ENCODE peak calls at places on chromosomes 5 and 9, in four cellular contexts. One of them, this sample, is unnamed.

GRCh38 chr9:17863213-17863883 is 284.5 kb downstream of the SH3GL2 start:
- DNase-seq in K562: no peak
- DNase-seq in HepG2: no peak
- DNase-seq in H1: no peak
- DNase-seq in this sample: no peak

GRCh38 chr9:137030006-137030405 is 1.9 kb downstream of the FUT7 start:
- DNase-seq in K562: no peak
- DNase-seq in HepG2: no peak
- DNase-seq in H1: no peak
- DNase-seq in this sample: no peak

GRCh38 chr5:67028981-67029380 is 167.6 kb downstream of the CD180 start:
- DNase-seq in H1: no peak
- DNase-seq in HepG2: no peak
- DNase-seq in K562: no peak
- DNase-seq in this sample: no peak

GRCh38 chr9:6078382-6079105 is 63.1 kb upstream of the RANBP6 start:
- DNase-seq in HepG2: no peak
- DNase-seq in K562: no peak
- DNase-seq in H1: no peak
- DNase-seq in this sample: no peak

GRCh38 chr9:37061763-37062162 is 27.7 kb upstream of the PAX5 start:
- DNase-seq in HepG2: peak
- DNase-seq in K562: no peak
- DNase-seq in H1: no peak
- DNase-seq in this sample: no peak

GRCh38 chr5:173730610-173731302 is 114.3 kb upstream of the BOD1 start:
- DNase-seq in K562: no peak
- DNase-seq in H1: no peak
- DNase-seq in HepG2: no peak
- DNase-seq in this sample: no peak

GRCh38 chr9:115850548-115851304 is 302.9 kb upstream of the PAPPA start:
- DNase-seq in HepG2: no peak
- DNase-seq in H1: no peak
- DNase-seq in K562: no peak
- DNase-seq in this sample: no peak

GRCh38 chr9:124390812-124391658 is 24.2 kb downstream of the PSMB7 start:
- DNase-seq in K562: peak
- DNase-seq in H1: no peak
- DNase-seq in HepG2: peak
- DNase-seq in this sample: no peak

GRCh38 chr9:20990867-20991266 is 40.6 kb downstream of the HACD4 start:
- DNase-seq in K562: no peak
- DNase-seq in HepG2: no peak
- DNase-seq in H1: no peak
- DNase-seq in this sample: no peak

GRCh38 chr9:72579190-72579589 is 57.8 kb downstream of the TMC1 start:
- DNase-seq in K562: peak
- DNase-seq in HepG2: no peak
- DNase-seq in H1: no peak
- DNase-seq in this sample: peak

GRCh38 chr5:149633671-149634350 is 52.5 kb downstream of the ARHGEF37 start:
- DNase-seq in H1: no peak
- DNase-seq in HepG2: no peak
- DNase-seq in K562: no peak
- DNase-seq in this sample: no peak

GRCh38 chr9:13110766-13111400 is 168.6 kb downstream of the MPDZ start:
- DNase-seq in H1: no peak
- DNase-seq in K562: no peak
- DNase-seq in HepG2: no peak
- DNase-seq in this sample: no peak

GRCh38 chr5:62695274-62695673 is 116.7 kb downstream of the LRRC70 start:
- DNase-seq in H1: no peak
- DNase-seq in K562: no peak
- DNase-seq in HepG2: no peak
- DNase-seq in this sample: no peak

GRCh38 chr5:18433336-18433735 is 799.1 kb downstream of the TAF11L14 start:
- DNase-seq in HepG2: no peak
- DNase-seq in H1: no peak
- DNase-seq in K562: no peak
- DNase-seq in this sample: no peak

GRCh38 chr9:136090768-136091581 is 4.1 kb downstream of the NACC2 start:
- DNase-seq in H1: no peak
- DNase-seq in HepG2: no peak
- DNase-seq in K562: no peak
- DNase-seq in this sample: no peak

GRCh38 chr9:109192732-109193361 is 25.8 kb upstream of the FRRS1L start:
- DNase-seq in H1: peak
- DNase-seq in HepG2: peak
- DNase-seq in K562: peak
- DNase-seq in this sample: peak

GRCh38 chr5:81247441-81247972 is 14.4 kb downstream of the CKMT2 start:
- DNase-seq in K562: no peak
- DNase-seq in H1: no peak
- DNase-seq in HepG2: no peak
- DNase-seq in this sample: peak

GRCh38 chr9:134031071-134031470 is 5.8 kb downstream of the BRD3OS start:
- DNase-seq in K562: no peak
- DNase-seq in HepG2: no peak
- DNase-seq in H1: no peak
- DNase-seq in this sample: no peak
- H3K9ac ChIP-seq in K562: no peak
- H3K9ac ChIP-seq in HepG2: no peak
- H3K9ac ChIP-seq in H1: no peak
- H3K9ac ChIP-seq in this sample: no peak

GRCh38 chr9:103734471-103734870 is 359.6 kb upstream of the SMC2 start:
- DNase-seq in K562: no peak
- DNase-seq in H1: no peak
- DNase-seq in HepG2: no peak
- DNase-seq in this sample: no peak
- TF ChIP-seq EZH2 in K562: no peak
- TF ChIP-seq EZH2 in H1: no peak
- TF ChIP-seq EZH2 in HepG2: no peak
- TF ChIP-seq EZH2 in this sample: no peak

GRCh38 chr5:105947461-105947860 is 1723.3 kb downstream of the EFNA5 start:
- DNase-seq in H1: no peak
- DNase-seq in HepG2: no peak
- DNase-seq in K562: no peak
- DNase-seq in this sample: no peak

GRCh38 chr5:105953616-105954015 is 1717.1 kb downstream of the EFNA5 start:
- DNase-seq in K562: no peak
- DNase-seq in HepG2: no peak
- DNase-seq in H1: no peak
- DNase-seq in this sample: no peak

GRCh38 chr5:105956456-105957177 is 1714.1 kb downstream of the EFNA5 start:
- DNase-seq in HepG2: no peak
- DNase-seq in K562: no peak
- DNase-seq in H1: no peak
- DNase-seq in this sample: no peak

GRCh38 chr5:105954341-105954740 is 1716.4 kb downstream of the EFNA5 start:
- DNase-seq in K562: no peak
- DNase-seq in H1: no peak
- DNase-seq in HepG2: no peak
- DNase-seq in this sample: no peak

DNA sequence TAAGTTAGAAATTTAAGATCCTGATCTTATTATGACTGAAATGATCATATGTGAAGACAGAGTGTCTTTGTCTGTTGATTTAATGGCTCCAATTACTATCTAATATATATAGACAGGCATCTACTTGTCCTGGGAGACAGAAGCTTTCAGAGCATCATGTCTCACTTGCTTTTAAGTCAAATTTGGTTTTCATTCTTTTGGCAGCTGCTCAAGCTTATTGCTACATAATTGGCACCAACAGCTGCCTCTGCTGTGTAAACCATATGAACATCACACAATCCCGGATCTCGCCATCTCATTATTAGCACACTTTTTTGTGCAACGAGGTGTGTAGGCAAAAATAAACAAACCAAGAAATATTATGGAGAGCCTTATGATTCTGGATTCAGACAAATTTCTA is 1717.9 kb downstream of the EFNA5 start:
- DNase-seq in HepG2: no peak
- DNase-seq in K562: no peak
- DNase-seq in H1: no peak
- DNase-seq in this sample: no peak
- TF ChIP-seq FOSL1 in HepG2: no peak
- TF ChIP-seq FOSL1 in K562: no peak
- TF ChIP-seq FOSL1 in H1: no peak
- TF ChIP-seq FOSL1 in this sample: no peak

DNA sequence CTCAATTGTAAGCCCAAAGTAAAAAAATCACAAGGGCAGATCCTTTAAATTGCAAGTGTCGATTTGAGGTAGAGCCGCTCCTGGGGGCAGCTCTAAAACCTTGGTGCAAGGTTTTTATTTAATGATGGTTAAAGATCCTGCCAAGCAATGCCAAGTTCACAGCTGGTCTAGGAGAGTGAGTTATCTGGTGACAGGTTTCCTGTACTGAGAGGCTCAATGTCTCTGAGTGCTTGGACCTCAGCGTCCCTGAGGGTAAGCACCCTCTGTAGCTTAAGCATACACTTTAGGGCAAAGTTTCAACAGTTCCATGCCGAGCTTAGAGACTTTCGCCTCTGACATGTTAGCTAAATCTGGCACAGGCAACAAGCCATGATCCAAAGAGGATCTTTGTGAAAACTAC is 119.8 kb upstream of the EGFLAM start:
- DNase-seq in H1: no peak
- DNase-seq in K562: no peak
- DNase-seq in HepG2: no peak
- DNase-seq in this sample: no peak
- H3K9ac ChIP-seq in H1: no peak
- H3K9ac ChIP-seq in K562: no peak
- H3K9ac ChIP-seq in HepG2: no peak
- H3K9ac ChIP-seq in this sample: no peak

GRCh38 chr9:134533850-134534585 is 107.6 kb upstream of the COL5A1 start:
- DNase-seq in H1: no peak
- DNase-seq in K562: no peak
- DNase-seq in HepG2: no peak
- DNase-seq in this sample: no peak
- TF ChIP-seq EZH2 in H1: no peak
- TF ChIP-seq EZH2 in K562: no peak
- TF ChIP-seq EZH2 in HepG2: no peak
- TF ChIP-seq EZH2 in this sample: no peak

DNA sequence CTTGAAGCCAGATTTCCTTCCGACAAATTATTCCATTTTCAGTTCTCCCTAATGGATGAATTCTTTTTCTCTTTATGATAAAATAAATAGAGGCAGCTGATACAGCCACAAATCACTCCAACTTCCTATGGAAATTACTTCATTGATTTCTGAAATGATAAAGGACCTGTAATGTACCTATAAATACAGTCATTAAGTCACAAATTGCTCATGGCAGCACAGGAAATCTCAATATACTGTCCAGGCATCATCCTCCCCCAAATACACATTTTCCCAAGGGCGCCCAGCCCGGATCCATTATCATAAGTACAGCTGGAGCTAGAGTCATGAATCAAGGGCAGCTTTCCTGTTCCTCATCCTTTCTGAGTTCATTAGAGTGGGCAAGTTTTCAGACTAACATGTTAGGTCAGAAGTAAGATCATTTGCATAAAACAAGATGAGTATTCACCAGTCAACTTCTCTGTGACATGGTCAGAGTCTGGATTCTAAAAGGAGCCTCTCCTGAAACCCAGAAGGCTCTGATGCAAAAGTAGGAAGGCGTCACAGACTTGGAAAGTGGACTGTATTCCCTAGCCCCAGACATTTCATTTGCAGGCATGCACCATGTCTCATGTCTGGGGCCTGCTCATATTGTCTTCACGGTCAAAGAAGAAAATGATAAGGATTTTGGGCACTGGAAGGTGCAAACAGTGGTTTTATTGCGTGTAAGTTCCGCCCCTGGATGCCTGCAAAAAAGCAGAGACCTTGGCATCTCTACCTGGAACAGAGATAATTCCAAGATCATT is 383.2 kb downstream of the PLK2 start:
- DNase-seq in H1: no peak
- DNase-seq in HepG2: no peak
- DNase-seq in K562: no peak
- DNase-seq in this sample: no peak
- TF ChIP-seq FOSL1 in H1: no peak
- TF ChIP-seq FOSL1 in HepG2: no peak
- TF ChIP-seq FOSL1 in K562: no peak
- TF ChIP-seq FOSL1 in this sample: no peak